ENCODE peak calls at places on chromosomes 16 and 17, in ten cellular contexts. J is testis, A is esophagus muscularis mucosa, O is prostate gland, E is sigmoid colon, C is Peyer's patch, B is erythroblast, I is H1, H is endothelial cell of umbilical vein, F is A549. D is an unnamed sample.

GRCh38 chr16:21166561-21166961 is 8.1 kb downstream of the LDAF1 start:
- DNase-seq in J (no peak), A (no peak), O (no peak), E (no peak), C (no peak), B (no peak), I (no peak), H (no peak), F (no peak), D (peak)

GRCh38 chr16:50988441-50988840 is 162.6 kb downstream of the SALL1 start:
- DNase-seq in J (no peak), A (no peak), O (no peak), E (no peak), C (no peak), B (no peak), I (no peak), H (no peak), F (no peak), D (no peak)

GRCh38 chr16:54171855-54172537 is 114.6 kb downstream of the IRX3 start:
- DNase-seq in J (no peak), A (no peak), O (no peak), E (no peak), C (no peak), B (no peak), I (no peak), H (no peak), F (no peak), D (no peak)

GRCh38 chr16:1054660-1055556 is 17.6 kb upstream of the SSTR5 start:
- DNase-seq in J (peak), A (no peak), O (peak), E (no peak), C (peak), B (peak), I (no peak), H (peak), F (peak), D (no peak)

GRCh38 chr17:76500074-76500744 is 1.0 kb downstream of the RHBDF2 start:
- DNase-seq in J (no peak), A (no peak), O (no peak), E (no peak), C (no peak), B (no peak), I (no peak), H (no peak), F (no peak), D (no peak)

GRCh38 chr16:55480228-55480655 is 1.2 kb downstream of the MMP2 start:
- DNase-seq in J (peak), A (peak), O (peak), E (peak), C (peak), B (peak), I (no peak), H (peak), F (no peak), D (no peak)

GRCh38 chr17:8518346-8518745 is 82.7 kb downstream of the NDEL1 start:
- DNase-seq in J (no peak), A (no peak), O (no peak), E (no peak), C (no peak), B (no peak), I (no peak), H (no peak), F (no peak), D (no peak)

GRCh38 chr16:56298948-56299602 is 107.8 kb downstream of the GNAO1 start:
- DNase-seq in J (peak), A (no peak), O (no peak), E (peak), C (no peak), B (no peak), I (no peak), H (no peak), F (no peak), D (no peak)

GRCh38 chr16:17396762-17397498 is 73.8 kb downstream of the XYLT1 start:
- DNase-seq in J (peak), A (no peak), O (peak), E (no peak), C (no peak), B (peak), I (no peak), H (peak), F (no peak), D (no peak)

GRCh38 chr16:15897834-15898254 is 9.4 kb upstream of the CEP20 start:
- DNase-seq in J (no peak), A (no peak), O (no peak), E (no peak), C (no peak), B (no peak), I (no peak), H (no peak), F (no peak), D (no peak)

GRCh38 chr16:23385441-23385840 is 67.5 kb downstream of the COG7 start:
- DNase-seq in J (no peak), A (no peak), O (no peak), E (no peak), C (no peak), B (no peak), I (no peak), H (no peak), F (no peak), D (no peak)

GRCh38 chr16:85393674-85394510 is 219.2 kb upstream of the GSE1 start:
- DNase-seq in J (peak), A (no peak), O (no peak), E (peak), C (peak), B (peak), I (no peak), H (no peak), F (peak), D (no peak)

GRCh38 chr16:2985893-2986355 is 5.7 kb upstream of the PKMYT1 start:
- DNase-seq in J (no peak), A (no peak), O (no peak), E (no peak), C (no peak), B (no peak), I (no peak), H (no peak), F (no peak), D (no peak)

GRCh38 chr17:40956401-40957254 is 10.1 kb downstream of the KRT39 start:
- DNase-seq in J (no peak), A (no peak), O (no peak), E (no peak), C (no peak), B (no peak), I (no peak), H (no peak), F (no peak), D (peak)

GRCh38 chr17:28747801-28748750 is 4.3 kb downstream of the TRAF4 start:
- DNase-seq in J (no peak), A (no peak), O (no peak), E (no peak), C (no peak), B (no peak), I (no peak), H (no peak), F (no peak), D (no peak)

GRCh38 chr17:28746611-28747045 is 2.8 kb downstream of the TRAF4 start:
- DNase-seq in J (no peak), A (no peak), O (no peak), E (no peak), C (no peak), B (no peak), I (no peak), H (peak), F (no peak), D (no peak)

GRCh38 chr17:28745777-28746473 is 2.1 kb downstream of the TRAF4 start:
- DNase-seq in J (no peak), A (no peak), O (no peak), E (no peak), C (no peak), B (no peak), I (no peak), H (no peak), F (no peak), D (peak)

GRCh38 chr17:28748852-28749515 is 5.2 kb downstream of the TRAF4 start:
- DNase-seq in J (no peak), A (no peak), O (no peak), E (no peak), C (no peak), B (no peak), I (no peak), H (no peak), F (no peak), D (no peak)

DNA sequence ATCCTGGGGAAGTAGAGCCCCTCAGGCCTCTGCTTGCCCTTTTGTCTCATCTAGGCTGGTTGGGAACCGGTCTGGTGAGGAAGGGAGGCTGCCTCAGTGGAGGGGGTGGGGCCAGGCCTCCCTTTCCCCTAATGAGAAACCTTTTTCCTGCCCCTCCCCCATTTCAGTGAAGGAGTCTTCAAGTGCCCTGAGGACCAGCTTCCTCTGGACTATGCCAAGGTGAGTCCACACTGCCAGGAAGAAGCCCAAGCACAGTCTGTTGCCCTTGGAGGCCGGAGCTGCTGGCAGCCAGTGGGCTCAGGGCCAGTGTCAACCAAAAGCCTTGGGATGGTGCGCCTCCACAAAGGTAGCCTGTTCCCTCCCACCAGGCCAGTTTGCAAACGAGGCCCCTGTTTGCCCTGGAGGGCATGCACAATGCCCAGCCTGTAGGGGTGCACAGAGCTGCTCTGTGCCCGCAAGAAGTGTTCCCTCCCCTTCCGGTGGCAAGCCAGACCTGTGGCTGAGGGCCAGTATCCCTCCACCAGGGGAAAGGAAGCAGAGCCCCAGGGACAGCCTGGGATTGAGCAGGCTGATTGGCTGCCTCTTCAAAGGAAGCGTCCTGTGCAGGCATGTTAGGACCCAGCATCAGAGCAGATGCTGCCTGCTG is 3.4 kb downstream of the TRAF4 start:
- DNase-seq in J (no peak), A (no peak), O (peak), E (no peak), C (no peak), B (no peak), I (no peak), H (peak), F (no peak), D (no peak)
- TF ChIP-seq POLR2A in J (no peak), A (no peak), O (no peak), E (no peak), C (no peak), B (no peak), I (no peak), H (no peak), F (no peak), D (no peak)

GRCh38 chr17:17351901-17352781 is 49.0 kb downstream of the NT5M start:
- DNase-seq in J (no peak), A (no peak), O (no peak), E (no peak), C (no peak), B (peak), I (no peak), H (peak), F (no peak), D (peak)
- TF ChIP-seq POLR2A in J (no peak), A (no peak), O (no peak), E (no peak), C (no peak), B (no peak), I (no peak), H (peak), F (no peak), D (peak)

DNA sequence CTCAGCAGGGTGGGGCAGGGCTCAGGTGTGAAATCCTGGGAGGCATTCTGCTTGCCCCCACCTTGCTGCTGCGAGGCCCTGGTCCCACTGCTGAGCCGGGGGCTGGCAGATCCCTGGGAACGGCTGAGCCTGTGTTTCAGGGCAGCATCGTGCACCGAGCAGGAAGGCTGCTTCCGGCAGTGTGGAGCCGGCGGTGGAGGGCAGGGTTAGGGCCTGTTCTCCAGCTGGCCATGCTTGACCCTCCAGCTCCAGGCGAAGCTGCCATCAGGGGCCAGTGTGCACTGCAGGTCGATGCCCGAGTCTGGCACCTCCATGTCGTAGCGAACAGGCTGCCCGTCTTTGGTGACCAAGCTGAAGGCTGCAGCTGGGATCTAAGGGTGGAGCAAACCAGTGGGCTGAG is 2.5 kb upstream of the SPATA32 start:
- DNase-seq in J (no peak), A (no peak), O (no peak), E (no peak), C (no peak), B (no peak), I (no peak), H (no peak), F (no peak), D (no peak)
- TF ChIP-seq POLR2A in J (no peak), A (no peak), O (no peak), E (no peak), C (no peak), B (no peak), I (no peak), H (no peak), F (no peak), D (no peak)

GRCh38 chr17:73288534-73289302 is 23.1 kb downstream of the CDC42EP4 start:
- DNase-seq in J (peak), A (no peak), O (peak), E (peak), C (no peak), B (peak), I (no peak), H (no peak), F (peak), D (no peak)
- TF ChIP-seq POLR2A in J (no peak), A (no peak), O (no peak), E (no peak), C (peak), B (no peak), I (no peak), H (no peak), F (no peak), D (no peak)

DNA sequence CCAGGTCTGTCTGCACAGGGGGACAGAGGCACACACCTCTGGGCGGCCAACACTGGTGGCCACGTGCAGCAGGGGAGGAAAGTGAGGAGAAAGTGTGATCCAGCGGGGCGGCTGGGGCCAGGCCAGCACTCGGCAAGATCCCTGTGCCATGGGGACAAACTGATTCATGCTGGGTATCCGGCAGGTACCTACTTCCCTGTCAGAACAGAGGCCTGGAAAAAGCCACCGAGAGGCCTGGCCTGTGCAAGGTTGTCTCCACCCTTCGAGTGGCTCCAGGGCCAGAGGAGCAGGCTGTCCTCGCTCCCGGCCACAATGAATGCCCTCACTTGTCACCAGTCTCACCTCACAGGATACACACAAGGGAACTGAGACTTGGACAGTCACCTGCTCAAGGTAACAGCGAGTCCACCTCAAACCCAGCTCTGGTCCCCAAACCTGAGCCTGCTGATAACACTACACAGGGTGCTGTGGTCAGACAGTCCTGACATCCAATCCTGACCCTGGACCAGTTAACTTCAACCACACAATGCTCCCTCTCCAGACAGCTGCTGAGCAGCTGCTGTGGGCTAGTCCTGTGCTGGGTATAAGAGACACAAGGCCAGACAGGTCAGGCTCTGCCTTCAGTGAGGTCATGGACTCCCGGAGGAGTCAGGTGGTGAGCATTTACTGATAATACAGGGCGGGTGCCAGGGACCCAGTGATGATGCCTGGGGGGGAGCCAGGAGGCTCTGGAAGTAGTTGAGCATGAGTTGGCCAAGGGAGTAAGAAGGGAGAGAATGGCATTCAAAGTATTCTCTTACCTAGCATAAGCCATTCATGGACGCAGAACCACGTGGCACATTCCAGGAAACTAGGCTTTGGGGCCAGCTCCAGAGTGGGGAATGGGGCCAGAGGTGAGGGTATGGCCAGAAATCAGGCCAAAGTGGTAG is 53.0 kb downstream of the VAC14 start:
- DNase-seq in J (no peak), A (no peak), O (no peak), E (no peak), C (no peak), B (peak), I (no peak), H (no peak), F (no peak), D (peak)
- TF ChIP-seq POLR2A in J (no peak), A (no peak), O (no peak), E (no peak), C (no peak), B (no peak), I (no peak), H (no peak), F (no peak), D (no peak)

GRCh38 chr17:16975266-16975651 is 3.3 kb upstream of the TNFRSF13B start:
- DNase-seq in J (no peak), A (peak), O (no peak), E (peak), C (peak), B (no peak), I (no peak), H (no peak), F (no peak), D (no peak)
- TF ChIP-seq POLR2A in J (no peak), A (no peak), O (no peak), E (no peak), C (no peak), B (no peak), I (no peak), H (no peak), F (no peak), D (no peak)

GRCh38 chr17:34980681-34981537 is 597 bp downstream of the LIG3 start:
- DNase-seq in J (peak), A (peak), O (peak), E (peak), C (peak), B (peak), I (no peak), H (peak), F (peak), D (peak)

GRCh38 chr17:34979153-34979552 is 1.2 kb upstream of the LIG3 start:
- DNase-seq in J (no peak), A (no peak), O (no peak), E (no peak), C (no peak), B (no peak), I (no peak), H (no peak), F (no peak), D (no peak)

GRCh38 chr17:34981538-34982241 is 1.4 kb downstream of the LIG3 start:
- DNase-seq in J (no peak), A (no peak), O (no peak), E (peak), C (no peak), B (peak), I (no peak), H (peak), F (no peak), D (no peak)

GRCh38 chr17:34979650-34980352 is 511 bp upstream of the LIG3 start:
- DNase-seq in J (no peak), A (no peak), O (no peak), E (no peak), C (no peak), B (peak), I (no peak), H (peak), F (no peak), D (no peak)

GRCh38 chr17:34980353-34980680 is at the start of gene LIG3:
- DNase-seq in J (peak), A (peak), O (peak), E (peak), C (peak), B (peak), I (peak), H (peak), F (peak), D (peak)
- TF ChIP-seq POLR2A in J (no peak), A (peak), O (peak), E (peak), C (no peak), B (peak), I (peak), H (no peak), F (peak), D (no peak)

GRCh38 chr16:89912627-89913026 is 6.0 kb upstream of the MC1R start:
- DNase-seq in J (no peak), A (no peak), O (no peak), E (peak), C (no peak), B (no peak), I (no peak), H (no peak), F (no peak), D (no peak)
- TF ChIP-seq POLR2A in J (no peak), A (no peak), O (no peak), E (no peak), C (no peak), B (no peak), I (no peak), H (no peak), F (no peak), D (no peak)

DNA sequence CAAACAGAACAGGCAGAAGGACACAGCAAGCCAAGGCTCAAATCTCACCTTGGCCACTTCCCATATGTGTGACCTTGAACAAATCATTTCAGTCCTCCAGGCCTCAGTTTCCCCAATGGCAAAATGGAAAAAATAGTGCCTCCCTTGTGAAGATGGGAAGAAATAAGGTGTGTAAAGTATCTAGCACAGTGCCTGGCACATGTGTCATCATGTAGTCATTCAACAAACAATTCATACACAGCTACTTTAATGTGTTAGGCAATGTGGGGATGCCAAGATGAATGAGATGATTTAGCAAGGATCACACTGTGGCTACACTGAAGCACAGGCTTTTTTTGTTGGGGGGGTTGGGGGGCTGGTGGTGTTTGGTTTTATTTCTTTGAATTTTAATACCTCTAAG is 13.3 kb downstream of the SRCIN1 start:
- DNase-seq in J (no peak), A (no peak), O (no peak), E (no peak), C (no peak), B (no peak), I (no peak), H (no peak), F (no peak), D (no peak)
- TF ChIP-seq POLR2A in J (no peak), A (no peak), O (no peak), E (no peak), C (no peak), B (no peak), I (no peak), H (no peak), F (no peak), D (no peak)

D was measured in H54.